ENCODE peak calls at places on chromosomes 3 and 15, in nine cellular contexts. S, A, B, W, O, R, M, T and N are unnamed samples.

GRCh38 chr3:89440351-89440750 is 332.9 kb downstream of the EPHA3 start:
- DNase-seq in A (no peak), R (no peak), M (no peak), W (no peak), S (no peak), B (no peak), O (no peak), T (no peak), N (no peak)

GRCh38 chr15:80775340-80775739 is 3.8 kb upstream of the CEMIP start:
- DNase-seq in S (no peak), R (no peak), M (no peak), B (no peak), W (no peak), O (no peak), T (no peak), A (no peak), N (no peak)

GRCh38 chr15:83899670-83900069 is 245.7 kb downstream of the ADAMTSL3 start:
- DNase-seq in O (no peak), W (no peak), T (no peak), R (no peak), A (no peak), B (no peak), S (no peak), M (no peak), N (no peak)

GRCh38 chr3:187567741-187568140 is 102.5 kb downstream of the SST start:
- DNase-seq in S (no peak), T (peak; percentile 96), B (peak; percentile 67), M (no peak), O (no peak), R (no peak), W (peak; percentile 40), A (no peak), N (no peak)

GRCh38 chr15:20345401-20345958 is 196.1 kb downstream of the GOLGA6L6 start:
- DNase-seq in O (no peak), M (no peak), A (no peak), S (peak; percentile 87), B (no peak), W (no peak), R (no peak), T (no peak), N (peak; percentile 16)

GRCh38 chr3:42545284-42545900 is 36.4 kb downstream of the SEC22C start:
- DNase-seq in S (no peak), M (no peak), B (peak; percentile 42), R (no peak), A (no peak), W (no peak), T (no peak), O (no peak), N (no peak)

GRCh38 chr3:34683851-34684250 is 885.4 kb downstream of the PDCD6IP start:
- DNase-seq in M (peak; percentile 51), A (no peak), T (peak; percentile 33), O (no peak), W (peak; percentile 46), S (no peak), R (peak; percentile 54), B (peak; percentile 83), N (peak; percentile 59)

GRCh38 chr3:143751643-143752178 is 96.6 kb downstream of the SLC9A9 start:
- DNase-seq in W (no peak), O (no peak), S (no peak), A (no peak), R (no peak), M (no peak), B (no peak), T (no peak), N (no peak)

GRCh38 chr15:41955807-41956525 is 16.4 kb downstream of the EHD4 start:
- DNase-seq in B (peak; percentile 77), M (no peak), A (no peak), W (no peak), T (no peak), S (no peak), O (no peak), R (no peak), N (no peak)

GRCh38 chr3:89698208-89698830 is 590.9 kb downstream of the EPHA3 start:
- DNase-seq in W (peak; percentile 5), M (no peak), O (no peak), A (no peak), R (no peak), T (no peak), B (no peak), S (no peak), N (no peak)

GRCh38 chr3:45887285-45887684 is 942 bp downstream of the CCR9 start:
- DNase-seq in M (no peak), A (no peak), O (no peak), W (no peak), R (no peak), S (no peak), T (peak; percentile 6), B (no peak), N (no peak)

GRCh38 chr3:77254967-77255831 is 215.3 kb downstream of the ROBO2 start:
- DNase-seq in M (peak; percentile 56), W (peak; percentile 66), B (peak; percentile 75), T (peak; percentile 40), S (no peak), O (no peak), A (peak; percentile 21), R (no peak), N (no peak)

GRCh38 chr15:76930831-76931396 is 635 bp upstream of the RCN2 start:
- DNase-seq in A (no peak), S (no peak), W (no peak), M (peak; percentile 21), B (no peak), T (no peak), O (no peak), R (no peak), N (no peak)

GRCh38 chr3:187281191-187281714 is 10.3 kb downstream of the MASP1 start:
- DNase-seq in S (no peak), W (peak; percentile 97), O (no peak), B (no peak), T (peak; percentile 53), A (no peak), R (no peak), M (no peak), N (no peak)

GRCh38 chr3:137845161-137845560 is 81.0 kb downstream of the SOX14 start:
- DNase-seq in M (no peak), W (no peak), O (no peak), R (no peak), S (no peak), A (no peak), T (no peak), B (no peak), N (no peak)
- H3K27me3 ChIP-seq in M (peaks cover 9% of the 10 kb centered on the region), W (no peaks in the 10 kb centered on the region), O (no peaks in the 10 kb centered on the region), R (no peaks in the 10 kb centered on the region), S (no peaks in the 10 kb centered on the region), A (no peaks in the 10 kb centered on the region), T (no peaks in the 10 kb centered on the region), B (peaks cover 32% of the 10 kb centered on the region), N (no peaks in the 10 kb centered on the region)

GRCh38 chr15:40065166-40065565 is 26.2 kb upstream of the SRP14 start:
- DNase-seq in O (no peak), T (no peak), W (no peak), A (no peak), M (no peak), S (no peak), B (no peak), R (no peak), N (no peak)
- H3K27ac ChIP-seq in O (no peak overlapping the region), T (no peak overlapping the region), W (peak overlapping the region; percentile 88), A (no peak overlapping the region), M (no peak overlapping the region), S (no peak overlapping the region), B (no peak overlapping the region), R (no peak overlapping the region), N (no peak overlapping the region)

GRCh38 chr3:48563382-48563918 is at the start of gene UCN2:
- DNase-seq in O (no peak), S (no peak), R (no peak), B (no peak), A (no peak), W (peak; percentile 51), M (no peak), T (peak; percentile 28), N (no peak)

GRCh38 chr3:48558446-48559134 is 2.0 kb upstream of the PFKFB4 start:
- DNase-seq in R (peak; percentile 65), A (no peak), O (no peak), T (no peak), W (no peak), S (peak; percentile 84), B (no peak), M (no peak), N (peak; percentile 82)

GRCh38 chr3:48562367-48563095 is 1.1 kb downstream of the UCN2 start:
- DNase-seq in W (no peak), T (no peak), S (peak; percentile 70), B (no peak), A (no peak), R (no peak), O (no peak), M (no peak), N (no peak)

GRCh38 chr3:48561045-48561736 is 2.4 kb downstream of the UCN2 start:
- DNase-seq in R (peak; percentile 63), S (peak; percentile 88), W (peak; percentile 83), B (peak; percentile 92), A (no peak), M (peak; percentile 62), O (no peak), T (peak; percentile 63), N (peak; percentile 87)

GRCh38 chr3:48560648-48561018 is 2.9 kb downstream of the UCN2 start:
- DNase-seq in A (no peak), T (peak; percentile 15), S (peak; percentile 71), R (peak; percentile 57), B (peak; percentile 79), M (no peak), W (peak; percentile 61), O (no peak), N (no peak)
- H3K4me1 ChIP-seq in A (peaks cover 4% of the 10 kb centered on the region), T (peaks cover 43% of the 10 kb centered on the region), S (peaks cover 10% of the 10 kb centered on the region), R (peaks cover 43% of the 10 kb centered on the region), B (peaks cover 39% of the 10 kb centered on the region), M (peaks cover 51% of the 10 kb centered on the region), W (peaks cover 84% of the 10 kb centered on the region), O (peaks cover 67% of the 10 kb centered on the region), N (peaks cover 2% of the 10 kb centered on the region)

GRCh38 chr15:96392380-96393208 is 62.1 kb downstream of the NR2F2 start:
- DNase-seq in T (no peak), R (no peak), W (no peak), A (no peak), M (no peak), B (no peak), S (no peak), O (no peak), N (no peak)

GRCh38 chr15:96393209-96393513 is 62.7 kb downstream of the NR2F2 start:
- DNase-seq in W (no peak), M (no peak), B (no peak), T (no peak), S (no peak), O (no peak), A (no peak), R (no peak), N (no peak)

GRCh38 chr15:96395687-96396086 is 65.2 kb downstream of the NR2F2 start:
- DNase-seq in M (no peak), A (no peak), S (no peak), T (no peak), O (no peak), B (no peak), W (no peak), R (no peak), N (no peak)

GRCh38 chr15:96388673-96389072 is 58.2 kb downstream of the NR2F2 start:
- DNase-seq in T (no peak), M (no peak), B (no peak), A (no peak), W (no peak), O (no peak), S (no peak), R (no peak), N (no peak)

DNA sequence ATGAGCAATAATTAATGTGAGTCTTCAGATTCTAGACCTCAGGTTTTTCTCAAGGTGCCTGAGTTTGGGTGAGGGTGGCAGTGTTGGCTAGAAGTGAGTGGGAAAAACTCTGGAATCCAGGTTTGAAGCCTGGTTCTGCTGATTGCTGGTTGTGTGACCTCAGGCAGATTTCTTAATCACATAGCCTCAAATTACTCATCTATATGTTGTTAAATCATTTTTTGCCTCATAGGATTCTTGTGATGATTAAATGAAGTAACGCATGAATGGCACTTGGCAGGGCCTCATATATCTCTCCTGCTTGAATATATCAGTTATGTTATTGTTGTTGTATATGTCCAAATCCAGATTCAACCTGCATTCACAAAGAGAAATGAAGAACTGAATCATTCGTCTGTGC is 60.5 kb downstream of the NR2F2 start:
- DNase-seq in T (no peak), M (no peak), B (no peak), A (no peak), R (no peak), W (no peak), S (no peak), O (no peak), N (no peak)
- H3K27me3 ChIP-seq in T (no peaks in the 10 kb centered on the region), M (no peaks in the 10 kb centered on the region), B (peaks cover 54% of the 10 kb centered on the region), A (no peaks in the 10 kb centered on the region), R (no peaks in the 10 kb centered on the region), W (no peaks in the 10 kb centered on the region), S (no peaks in the 10 kb centered on the region), O (no peaks in the 10 kb centered on the region), N (no peaks in the 10 kb centered on the region)